ENCODE peak calls at places on chromosomes 6 and 20, in seven cellular contexts. T is left lung, Z is neuronal stem cell, N is psoas muscle, S is lower lobe of right lung, C is adrenal gland, M is hepatocyte. K is an unnamed sample.
A peak's percentile ranks its signal among the peaks of the same experiment; 100 is the strongest.

GRCh38 chr6:135189344-135189743 is 8.2 kb downstream of the MYB start:
- DNase-seq in Z (no peak), S (no peak), C (no peak), T (no peak), M (no peak), N (no peak), K (no peak)

GRCh38 chr6:40755749-40756452 is 168.7 kb upstream of the LRFN2 start:
- DNase-seq in S (no peak), C (no peak), T (no peak), M (peak; percentile 63), Z (no peak), N (no peak), K (no peak)

GRCh38 chr6:75748743-75749538 is at the start of gene MYO6:
- DNase-seq in C (peak; percentile 77), M (peak; percentile 91), S (peak; percentile 88), N (peak; percentile 86), Z (peak; percentile 76), T (peak; percentile 93), K (peak; percentile 91)

GRCh38 chr20:34693414-34693813 is 10.7 kb upstream of the TP53INP2 start:
- DNase-seq in Z (no peak), S (no peak), N (no peak), C (peak; percentile 63), M (no peak), T (no peak), K (no peak)

GRCh38 chr20:32970115-32970972 is 33.9 kb downstream of the SUN5 start:
- DNase-seq in N (no peak), T (no peak), C (no peak), Z (no peak), M (peak; percentile 5), S (no peak), K (no peak)

GRCh38 chr6:106258726-106259125 is 66.8 kb downstream of the ATG5 start:
- DNase-seq in S (no peak), N (no peak), C (no peak), M (no peak), T (no peak), Z (no peak), K (no peak)

GRCh38 chr20:60268502-60268901 is 310.3 kb downstream of the CDH26 start:
- DNase-seq in C (no peak), M (no peak), N (no peak), T (no peak), Z (no peak), S (no peak), K (no peak)

GRCh38 chr6:79466222-79466834 is 70.9 kb downstream of the LCA5 start:
- DNase-seq in M (peak; percentile 21), Z (peak; percentile 8), N (no peak), C (no peak), S (no peak), T (no peak), K (peak; percentile 59)

GRCh38 chr6:89667872-89668556 is 29.5 kb upstream of the LYRM2 start:
- DNase-seq in N (no peak), Z (no peak), T (no peak), S (no peak), M (no peak), C (no peak), K (peak; percentile 54)

GRCh38 chr6:137738931-137739504 is 128.0 kb upstream of the TNFAIP3 start:
- DNase-seq in T (no peak), N (no peak), M (no peak), C (no peak), Z (no peak), S (no peak), K (no peak)

GRCh38 chr6:158184598-158184997 is 16.4 kb downstream of the GTF2H5 start:
- DNase-seq in N (no peak), C (no peak), T (no peak), Z (no peak), S (no peak), M (no peak), K (peak; percentile 57)

GRCh38 chr6:41750374-41750773 is 3.2 kb upstream of the PGC start:
- DNase-seq in S (no peak), Z (no peak), C (no peak), T (no peak), M (no peak), N (no peak), K (no peak)

GRCh38 chr20:59832406-59833156 is 100.9 kb downstream of the SYCP2 start:
- DNase-seq in N (peak; percentile 28), S (no peak), Z (no peak), C (no peak), M (peak; percentile 2), T (no peak), K (no peak)

GRCh38 chr6:107360476-107360875 is 98.9 kb downstream of the PDSS2 start:
- DNase-seq in Z (no peak), N (no peak), T (no peak), C (no peak), S (no peak), M (no peak), K (no peak)

DNA sequence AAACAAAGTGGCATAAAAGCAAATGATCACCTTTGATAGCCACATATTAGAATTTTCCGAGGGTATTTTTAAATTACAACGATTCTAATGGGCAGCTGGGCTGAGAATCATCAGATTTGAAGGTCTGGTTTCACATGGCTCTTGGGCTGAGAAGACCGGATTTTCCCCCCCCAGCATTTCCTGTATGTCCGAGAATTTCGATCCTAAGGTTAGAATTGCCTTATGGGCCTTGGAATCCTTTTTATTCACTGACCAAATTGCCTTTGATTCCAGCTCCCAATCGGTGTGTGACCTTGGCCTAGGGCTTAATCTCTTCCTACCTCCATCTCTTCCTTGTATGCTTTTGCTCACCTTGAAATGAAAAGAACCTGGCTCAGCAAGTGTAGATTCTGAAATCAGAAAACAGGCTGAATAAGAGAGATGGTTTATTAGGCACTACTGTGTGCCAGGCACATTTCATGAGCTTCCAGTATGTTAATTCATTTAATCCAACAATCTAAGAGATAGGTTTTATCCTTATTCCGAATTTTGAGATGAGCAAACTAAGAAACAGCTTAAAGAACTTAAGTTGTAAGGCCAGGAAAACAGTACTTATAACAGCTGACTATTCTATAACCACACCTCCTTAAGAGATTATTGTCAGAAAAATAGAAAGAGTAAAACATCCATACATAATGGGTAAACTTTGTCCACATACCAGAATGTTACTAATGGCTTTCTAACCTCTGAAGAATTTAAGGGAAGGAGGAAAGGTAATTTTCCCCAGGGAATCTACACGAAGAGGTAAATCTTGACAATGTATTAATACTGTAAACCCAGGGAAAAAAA is 39.4 kb downstream of the HFE start:
- DNase-seq in N (no peak), Z (no peak), C (no peak), M (peak; percentile 24), S (no peak), T (no peak), K (no peak)
- H3K27ac ChIP-seq in N (peak overlapping the region; percentile 97), Z (no peak overlapping the region), C (peak overlapping the region; percentile 94), M (peak overlapping the region; percentile 78), S (peak overlapping the region; percentile 99), T (peak overlapping the region; percentile 96), K (peak overlapping the region; percentile 89)

GRCh38 chr6:99608886-99609482 is 2.4 kb downstream of the PRDM13 start:
- DNase-seq in C (no peak), N (no peak), M (no peak), T (no peak), S (no peak), Z (no peak), K (no peak)

GRCh38 chr6:99608059-99608885 is 1.6 kb downstream of the PRDM13 start:
- DNase-seq in M (no peak), N (no peak), C (no peak), S (no peak), Z (no peak), T (peak; percentile 33), K (no peak)

GRCh38 chr6:99606670-99607415 is at the start of gene PRDM13:
- DNase-seq in S (no peak), Z (no peak), T (peak; percentile 62), M (no peak), C (no peak), N (no peak), K (no peak)

GRCh38 chr6:99605911-99606669 is 543 bp upstream of the PRDM13 start:
- DNase-seq in Z (no peak), T (peak; percentile 39), C (no peak), N (no peak), S (no peak), M (no peak), K (no peak)

DNA sequence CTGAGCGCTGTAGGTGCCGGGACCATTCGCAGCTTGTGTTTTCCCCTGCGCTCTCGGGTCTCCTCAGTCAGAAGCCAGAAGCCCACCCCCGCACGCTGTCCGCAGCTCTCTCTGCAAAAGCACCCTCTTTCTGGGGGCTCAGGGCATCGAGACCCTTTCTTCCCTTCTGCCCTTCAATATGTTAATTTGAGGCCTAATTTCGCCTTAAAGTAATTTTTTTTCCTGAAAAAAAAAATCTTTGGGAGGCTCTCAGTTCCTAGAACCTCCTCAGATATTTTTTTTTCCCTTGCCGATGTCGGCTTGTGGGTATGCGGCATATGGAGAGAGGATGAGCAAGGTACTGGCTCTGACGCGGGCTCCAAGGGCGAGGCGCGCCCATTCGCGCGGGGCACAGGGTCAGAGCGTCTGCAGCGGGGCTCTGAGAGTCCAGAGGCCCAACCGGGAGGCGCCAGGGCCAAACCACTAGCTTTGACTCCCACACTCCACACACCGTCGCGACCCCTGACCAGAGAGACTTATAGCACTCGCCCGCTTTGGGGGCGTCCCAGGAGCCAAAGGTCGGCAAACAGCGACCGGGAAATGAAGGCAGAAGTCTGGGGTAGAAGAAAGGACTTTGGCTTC is 893 bp downstream of the PRDM13 start:
- DNase-seq in C (no peak), Z (no peak), M (no peak), S (no peak), N (no peak), T (peak; percentile 73), K (no peak)
- H3K9me3 ChIP-seq in C (no peaks in the 10 kb centered on the region), Z (peaks cover 2% of the 10 kb centered on the region), M (no peaks in the 10 kb centered on the region), S (no peaks in the 10 kb centered on the region), N (no peaks in the 10 kb centered on the region), T (no peaks in the 10 kb centered on the region), K (no peaks in the 10 kb centered on the region)

GRCh38 chr6:27777614-27778355 is 134.4 kb downstream of the OR2B2 start:
- DNase-seq in N (no peak), S (no peak), Z (no peak), C (no peak), M (no peak), T (no peak), K (no peak)

GRCh38 chr6:27778625-27779417 is 133.4 kb downstream of the OR2B2 start:
- DNase-seq in M (no peak), T (no peak), Z (no peak), S (no peak), C (no peak), N (no peak), K (no peak)

GRCh38 chr6:27777126-27777525 is 135.1 kb downstream of the OR2B2 start:
- DNase-seq in Z (no peak), N (no peak), C (no peak), S (no peak), T (no peak), M (no peak), K (no peak)

GRCh38 chr6:27775796-27776184 is 136.4 kb downstream of the OR2B2 start:
- DNase-seq in Z (no peak), S (no peak), M (no peak), T (no peak), C (no peak), N (no peak), K (no peak)

GRCh38 chr6:27776504-27776903 is 135.7 kb downstream of the OR2B2 start:
- DNase-seq in S (no peak), M (no peak), Z (no peak), T (no peak), C (no peak), N (no peak), K (no peak)
- H3K27ac ChIP-seq in S (no peak overlapping the region), M (no peak overlapping the region), Z (no peak overlapping the region), T (no peak overlapping the region), C (no peak overlapping the region), N (no peak overlapping the region), K (no peak overlapping the region)

DNA sequence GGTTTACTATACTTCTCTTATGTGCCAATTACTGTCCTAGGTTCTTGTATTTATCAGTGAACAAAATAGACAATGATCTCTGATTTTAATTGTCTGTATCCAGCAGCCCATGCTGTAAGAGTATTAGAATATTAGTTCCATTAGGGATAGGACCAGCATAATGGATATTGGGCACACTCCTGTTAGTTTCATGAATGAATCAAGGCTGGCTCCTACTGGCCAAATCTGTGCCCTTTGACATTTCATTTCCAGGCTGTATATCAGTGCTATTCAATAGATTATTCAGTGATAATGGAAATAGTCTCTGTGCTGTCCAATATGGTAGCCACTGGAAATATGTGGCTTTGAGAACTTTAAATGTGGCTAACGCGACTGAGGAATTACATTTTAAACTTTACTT is 1007.9 kb upstream of the FLRT3 start:
- DNase-seq in Z (no peak), C (no peak), T (no peak), S (no peak), N (no peak), M (no peak), K (no peak)
- H3K9me3 ChIP-seq in Z (peaks cover 3% of the 10 kb centered on the region), C (no peaks in the 10 kb centered on the region), T (no peaks in the 10 kb centered on the region), S (no peaks in the 10 kb centered on the region), N (no peaks in the 10 kb centered on the region), M (no peaks in the 10 kb centered on the region), K (no peaks in the 10 kb centered on the region)

K was measured in cardiac muscle cell.